ENCODE peak calls at places on chromosomes 11 and 22, in seven cellular contexts. M is CD8-positive, alpha-beta memory T cell; S is esophagus squamous epithelium; R is NT2/D1; E is SK-N-SH; L is OCI-LY7; T is A549. N is an unnamed sample.

GRCh38 chr11:94032725-94033124 is 11.6 kb downstream of the HEPHL1 start:
- DNase-seq in E (no peak), S (no peak), M (no peak), L (no peak), T (no peak), R (no peak), N (no peak)

GRCh38 chr11:32919338-32919737 is 26.7 kb downstream of the QSER1 start:
- DNase-seq in L (no peak), S (no peak), R (no peak), T (no peak), E (no peak), M (no peak), N (no peak)

GRCh38 chr11:128904872-128905344 is 13.8 kb downstream of the KCNJ5 start:
- DNase-seq in R (no peak), L (no peak), T (peak; percentile 50), S (no peak), M (no peak), E (peak; percentile 85), N (no peak)

GRCh38 chr22:46754110-46754799 is 8.2 kb upstream of the TBC1D22A start:
- DNase-seq in R (no peak), T (peak; percentile 90), M (no peak), E (peak; percentile 68), S (peak; percentile 65), L (no peak), N (no peak)

GRCh38 chr22:47092896-47093311 is 330.5 kb downstream of the TBC1D22A start:
- DNase-seq in T (no peak), M (no peak), E (no peak), L (no peak), R (no peak), S (no peak), N (no peak)

GRCh38 chr11:111300569-111300968 is 2.2 kb downstream of the POU2AF3 start:
- DNase-seq in L (no peak), S (no peak), R (no peak), M (no peak), E (no peak), T (no peak), N (no peak)

GRCh38 chr22:18008136-18008535 is 16.2 kb downstream of the MICAL3 start:
- DNase-seq in E (no peak), T (no peak), R (no peak), M (no peak), S (no peak), L (no peak), N (no peak)

GRCh38 chr11:4181780-4182721 is 87.5 kb downstream of the RRM1 start:
- DNase-seq in S (no peak), R (peak; percentile 66), L (peak; percentile 66), E (peak; percentile 73), T (peak; percentile 83), M (no peak), N (peak; percentile 43)

GRCh38 chr11:65133724-65134123 is 595 bp downstream of the SYVN1 start:
- DNase-seq in R (no peak), S (no peak), E (no peak), T (no peak), M (no peak), L (peak; percentile 50), N (no peak)

GRCh38 chr11:662689-663274 is 25.7 kb downstream of the DRD4 start:
- DNase-seq in R (no peak), M (peak; percentile 9), S (no peak), L (peak; percentile 53), T (peak; percentile 96), E (peak; percentile 92), N (peak; percentile 12)

GRCh38 chr22:32571764-32572163 is 97.2 kb downstream of the FBXO7 start:
- DNase-seq in L (no peak), E (no peak), R (no peak), S (no peak), T (no peak), M (no peak), N (no peak)

GRCh38 chr22:39205344-39206021 is 39.3 kb downstream of the PDGFB start:
- DNase-seq in L (no peak), T (peak; percentile 76), S (no peak), M (peak; percentile 62), E (no peak), R (no peak), N (no peak)

GRCh38 chr22:27650572-27650971 is 151.0 kb downstream of the MN1 start:
- DNase-seq in L (no peak), E (no peak), R (no peak), S (no peak), T (no peak), M (no peak), N (no peak)

GRCh38 chr11:74809820-74810219 is 61.2 kb downstream of the RNF169 start:
- DNase-seq in T (no peak), R (no peak), E (no peak), S (no peak), M (no peak), L (no peak), N (no peak)

GRCh38 chr11:112584674-112585073 is 324.0 kb upstream of the PLET1 start:
- DNase-seq in S (no peak), T (no peak), R (no peak), M (no peak), L (peak; percentile 2), E (no peak), N (peak; percentile 12)

GRCh38 chr22:39220450-39220849 is 24.3 kb downstream of the PDGFB start:
- DNase-seq in E (no peak), S (no peak), R (no peak), L (no peak), M (no peak), T (no peak), N (no peak)

GRCh38 chr11:72012897-72013721 is 14.4 kb downstream of the IL18BP start:
- DNase-seq in M (no peak), E (no peak), L (no peak), T (no peak), R (no peak), S (no peak), N (no peak)

GRCh38 chr11:129146196-129146595 is 45.9 kb downstream of the ARHGAP32 start:
- DNase-seq in R (no peak), T (no peak), E (no peak), L (no peak), S (no peak), M (no peak), N (no peak)

GRCh38 chr11:36066891-36067290 is 123.0 kb downstream of the LDLRAD3 start:
- DNase-seq in R (no peak), T (no peak), M (no peak), L (no peak), E (no peak), S (no peak), N (no peak)

GRCh38 chr11:21675049-21675616 is 517.8 kb upstream of the ANO5 start:
- DNase-seq in T (no peak), S (no peak), L (no peak), R (no peak), E (no peak), M (no peak), N (no peak)

GRCh38 chr22:19429950-19430889 is 1.3 kb downstream of the HIRA start:
- DNase-seq in M (peak; percentile 15), R (no peak), L (peak; percentile 69), T (no peak), S (no peak), E (peak; percentile 40), N (peak; percentile 16)

GRCh38 chr11:8932564-8933180 is at the start of gene C11orf16:
- DNase-seq in S (no peak), L (no peak), M (no peak), R (no peak), E (no peak), T (no peak), N (no peak)

GRCh38 chr22:43829448-43829821 is 17.3 kb upstream of the EFCAB6 start:
- DNase-seq in M (no peak), T (no peak), S (no peak), R (no peak), E (peak; percentile 89), L (no peak), N (no peak)

GRCh38 chr11:60987577-60988277 is 16.2 kb downstream of the CD6 start:
- DNase-seq in E (no peak), M (peak; percentile 30), R (no peak), L (no peak), S (no peak), T (no peak), N (peak; percentile 24)

GRCh38 chr22:44109417-44109816 is 71.3 kb upstream of the PARVG start:
- DNase-seq in L (no peak), R (no peak), S (no peak), M (no peak), T (no peak), E (peak; percentile 47), N (no peak)

GRCh38 chr11:31902706-31903105 is 91.6 kb upstream of the PAX6 start:
- DNase-seq in E (no peak), R (no peak), T (no peak), M (no peak), S (no peak), L (no peak), N (no peak)
- H3K4me1 ChIP-seq in E (no peaks in the 10 kb centered on the region), R (no peaks in the 10 kb centered on the region), T (no peaks in the 10 kb centered on the region), M (no peaks in the 10 kb centered on the region), S (no peaks in the 10 kb centered on the region), L (no peaks in the 10 kb centered on the region), N (no peaks in the 10 kb centered on the region)

GRCh38 chr11:10925149-10925926 is 67.5 kb upstream of the ZBED5 start:
- DNase-seq in T (no peak), L (no peak), E (no peak), M (no peak), R (no peak), S (no peak), N (no peak)

GRCh38 chr11:10920875-10921274 is 63.0 kb upstream of the ZBED5 start:
- DNase-seq in T (no peak), R (no peak), S (no peak), L (no peak), E (no peak), M (no peak), N (no peak)

GRCh38 chr11:10920205-10920604 is 62.4 kb upstream of the ZBED5 start:
- DNase-seq in L (no peak), E (no peak), S (no peak), R (no peak), T (no peak), M (no peak), N (no peak)

GRCh38 chr11:10923886-10924285 is 66.0 kb upstream of the ZBED5 start:
- DNase-seq in T (no peak), S (no peak), L (no peak), R (no peak), M (no peak), E (no peak), N (no peak)

GRCh38 chr11:10922944-10923343 is 65.1 kb upstream of the ZBED5 start:
- DNase-seq in M (no peak), E (no peak), S (no peak), T (no peak), L (no peak), R (no peak), N (no peak)
- H3K4me3 ChIP-seq in M (no peak overlapping the region), E (no peak overlapping the region), S (no peak overlapping the region), T (no peak overlapping the region), L (no peak overlapping the region), R (no peak overlapping the region), N (no peak overlapping the region)

DNA sequence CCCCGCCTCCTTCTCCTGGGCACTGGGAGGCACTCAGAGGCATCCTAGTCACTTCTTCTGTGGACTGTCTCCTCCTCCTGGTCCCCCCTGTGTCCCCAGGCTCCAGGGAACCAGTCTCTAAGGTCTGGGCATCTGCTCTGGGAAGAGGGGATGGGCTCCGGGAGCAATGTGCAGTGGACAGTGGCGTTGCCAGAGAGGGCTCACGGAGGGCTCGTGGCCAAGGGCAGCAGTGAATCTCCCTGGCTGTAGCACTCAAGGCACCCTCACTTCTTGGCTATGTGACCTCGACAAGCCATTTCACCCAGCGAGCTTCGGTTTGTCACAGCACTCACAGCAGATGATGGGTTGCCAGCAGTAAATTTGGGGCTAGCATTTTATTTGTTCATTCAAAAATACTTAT is 64.8 kb downstream of the TSPAN18 start:
- DNase-seq in R (no peak), S (no peak), T (no peak), E (no peak), M (no peak), L (no peak), N (no peak)
- H3K4me1 ChIP-seq in R (peaks cover 27% of the 10 kb centered on the region), S (no peaks in the 10 kb centered on the region), T (no peaks in the 10 kb centered on the region), E (peaks cover 42% of the 10 kb centered on the region), M (no peaks in the 10 kb centered on the region), L (no peaks in the 10 kb centered on the region), N (no peaks in the 10 kb centered on the region)

GRCh38 chr11:50298182-50298988 is 265.7 kb downstream of the OR4C45 start:
- DNase-seq in R (peak; percentile 90), S (no peak), E (peak; percentile 85), M (no peak), L (no peak), T (no peak), N (no peak)
- H3K4me3 ChIP-seq in R (peak overlapping the region; percentile 91), S (no peak overlapping the region), E (peak overlapping the region; percentile 67), M (no peak overlapping the region), L (peak overlapping the region; percentile 44), T (no peak overlapping the region), N (no peak overlapping the region)